ENCODE peak calls at places on chromosomes 7 and 10, in five cellular contexts. One of them, this sample, is unnamed.

GRCh38 chr10:87752571-87752970 is 65.5 kb downstream of the ATAD1 start:
- DNase-seq in trophoblast cell: no peak
- DNase-seq in H9: no peak
- DNase-seq in H1: no peak
- DNase-seq in neuronal stem cell: no peak
- DNase-seq in this sample: peak

GRCh38 chr10:21754410-21755011 is 220.5 kb downstream of the MLLT10 start:
- DNase-seq in neuronal stem cell: no peak
- DNase-seq in H1: no peak
- DNase-seq in H9: no peak
- DNase-seq in trophoblast cell: no peak
- DNase-seq in this sample: peak

GRCh38 chr7:122442929-122443328 is 138.4 kb upstream of the FEZF1 start:
- DNase-seq in H1: no peak
- DNase-seq in trophoblast cell: no peak
- DNase-seq in H9: no peak
- DNase-seq in neuronal stem cell: peak
- DNase-seq in this sample: no peak

GRCh38 chr10:70782401-70783055 is 2.6 kb downstream of the TBATA start:
- DNase-seq in trophoblast cell: no peak
- DNase-seq in neuronal stem cell: no peak
- DNase-seq in H1: no peak
- DNase-seq in H9: no peak
- DNase-seq in this sample: no peak

GRCh38 chr7:104126411-104126841 is 81.4 kb downstream of the ORC5 start:
- DNase-seq in neuronal stem cell: no peak
- DNase-seq in H9: no peak
- DNase-seq in H1: no peak
- DNase-seq in trophoblast cell: no peak
- DNase-seq in this sample: no peak

GRCh38 chr7:151862606-151863381 is 14.1 kb downstream of the PRKAG2 start:
- DNase-seq in H1: no peak
- DNase-seq in H9: no peak
- DNase-seq in trophoblast cell: no peak
- DNase-seq in neuronal stem cell: no peak
- DNase-seq in this sample: no peak

GRCh38 chr10:114042895-114043531 is 653 bp upstream of the ADRB1 start:
- DNase-seq in neuronal stem cell: no peak
- DNase-seq in trophoblast cell: peak
- DNase-seq in H9: peak
- DNase-seq in H1: no peak
- DNase-seq in this sample: peak

GRCh38 chr10:129689681-129690080 is 222.6 kb downstream of the MGMT start:
- DNase-seq in trophoblast cell: no peak
- DNase-seq in H1: no peak
- DNase-seq in neuronal stem cell: no peak
- DNase-seq in H9: no peak
- DNase-seq in this sample: no peak

GRCh38 chr10:50740351-50740688 is 584 bp downstream of the ASAH2B start:
- DNase-seq in trophoblast cell: peak
- DNase-seq in H9: no peak
- DNase-seq in H1: no peak
- DNase-seq in neuronal stem cell: no peak
- DNase-seq in this sample: peak

GRCh38 chr7:37446371-37446770 is 2.3 kb downstream of the ELMO1 start:
- DNase-seq in H9: no peak
- DNase-seq in trophoblast cell: peak
- DNase-seq in H1: no peak
- DNase-seq in neuronal stem cell: no peak
- DNase-seq in this sample: no peak

GRCh38 chr7:116736927-116737715 is 65.1 kb downstream of the MET start:
- DNase-seq in H1: no peak
- DNase-seq in neuronal stem cell: no peak
- DNase-seq in trophoblast cell: no peak
- DNase-seq in H9: no peak
- DNase-seq in this sample: peak

GRCh38 chr10:84214612-84215235 is 10.6 kb downstream of the LRIT2 start:
- DNase-seq in H1: peak
- DNase-seq in trophoblast cell: peak
- DNase-seq in neuronal stem cell: no peak
- DNase-seq in H9: peak
- DNase-seq in this sample: no peak

GRCh38 chr7:86964973-86965726 is 94.3 kb downstream of the ELAPOR2 start:
- DNase-seq in H9: no peak
- DNase-seq in neuronal stem cell: no peak
- DNase-seq in trophoblast cell: no peak
- DNase-seq in H1: no peak
- DNase-seq in this sample: no peak

GRCh38 chr7:116249969-116250553 is 39.7 kb downstream of the TES start:
- DNase-seq in H9: peak
- DNase-seq in H1: no peak
- DNase-seq in neuronal stem cell: no peak
- DNase-seq in trophoblast cell: peak
- DNase-seq in this sample: peak

GRCh38 chr7:123958186-123958703 is 33.2 kb downstream of the SPAM1 start:
- DNase-seq in H9: no peak
- DNase-seq in trophoblast cell: no peak
- DNase-seq in H1: no peak
- DNase-seq in neuronal stem cell: no peak
- DNase-seq in this sample: no peak

GRCh38 chr10:130834573-130834972 is 476.9 kb downstream of the TCERG1L start:
- DNase-seq in H1: no peak
- DNase-seq in H9: no peak
- DNase-seq in trophoblast cell: no peak
- DNase-seq in neuronal stem cell: no peak
- DNase-seq in this sample: no peak

GRCh38 chr7:12239821-12240220 is 28.7 kb downstream of the TMEM106B start:
- DNase-seq in neuronal stem cell: no peak
- DNase-seq in trophoblast cell: no peak
- DNase-seq in H1: no peak
- DNase-seq in H9: no peak
- DNase-seq in this sample: no peak

GRCh38 chr7:53596230-53596629 is 560.8 kb downstream of the POM121L12 start:
- DNase-seq in trophoblast cell: peak
- DNase-seq in H9: peak
- DNase-seq in H1: no peak
- DNase-seq in neuronal stem cell: no peak
- DNase-seq in this sample: peak

GRCh38 chr10:93421426-93421825 is 60.7 kb downstream of the MYOF start:
- DNase-seq in H9: peak
- DNase-seq in H1: no peak
- DNase-seq in trophoblast cell: no peak
- DNase-seq in neuronal stem cell: no peak
- DNase-seq in this sample: no peak

GRCh38 chr10:58266826-58267712 is 625 bp downstream of the IPMK start:
- DNase-seq in neuronal stem cell: peak
- DNase-seq in H1: no peak
- DNase-seq in trophoblast cell: peak
- DNase-seq in H9: peak
- DNase-seq in this sample: peak

DNA sequence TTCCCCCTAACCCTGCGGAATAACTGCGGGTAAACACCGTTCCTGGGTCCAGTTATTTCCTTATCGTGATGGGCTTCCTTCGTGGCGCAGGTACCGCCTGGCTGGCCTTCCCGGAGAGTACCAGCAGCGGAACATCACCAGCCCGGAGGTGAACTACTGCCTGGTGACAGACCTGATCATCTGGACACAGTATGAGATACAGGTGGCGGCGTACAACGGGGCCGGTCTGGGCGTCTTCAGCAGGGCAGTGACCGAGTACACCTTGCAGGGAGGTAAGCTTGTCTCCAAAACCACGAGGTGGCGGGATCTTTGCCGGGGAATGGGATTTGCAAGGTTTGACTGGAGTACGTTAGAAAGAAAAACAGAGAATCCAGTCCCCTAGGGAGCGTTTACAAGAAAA is 665.0 kb upstream of the FOXK1 start:
- DNase-seq in H1: no peak
- DNase-seq in trophoblast cell: no peak
- DNase-seq in H9: no peak
- DNase-seq in neuronal stem cell: no peak
- DNase-seq in this sample: no peak
- H2BK12ac ChIP-seq in H1: no peak
- H2BK12ac ChIP-seq in trophoblast cell: no peak
- H2BK12ac ChIP-seq in H9: no peak
- H2BK12ac ChIP-seq in neuronal stem cell: no peak
- H2BK12ac ChIP-seq in this sample: no peak

DNA sequence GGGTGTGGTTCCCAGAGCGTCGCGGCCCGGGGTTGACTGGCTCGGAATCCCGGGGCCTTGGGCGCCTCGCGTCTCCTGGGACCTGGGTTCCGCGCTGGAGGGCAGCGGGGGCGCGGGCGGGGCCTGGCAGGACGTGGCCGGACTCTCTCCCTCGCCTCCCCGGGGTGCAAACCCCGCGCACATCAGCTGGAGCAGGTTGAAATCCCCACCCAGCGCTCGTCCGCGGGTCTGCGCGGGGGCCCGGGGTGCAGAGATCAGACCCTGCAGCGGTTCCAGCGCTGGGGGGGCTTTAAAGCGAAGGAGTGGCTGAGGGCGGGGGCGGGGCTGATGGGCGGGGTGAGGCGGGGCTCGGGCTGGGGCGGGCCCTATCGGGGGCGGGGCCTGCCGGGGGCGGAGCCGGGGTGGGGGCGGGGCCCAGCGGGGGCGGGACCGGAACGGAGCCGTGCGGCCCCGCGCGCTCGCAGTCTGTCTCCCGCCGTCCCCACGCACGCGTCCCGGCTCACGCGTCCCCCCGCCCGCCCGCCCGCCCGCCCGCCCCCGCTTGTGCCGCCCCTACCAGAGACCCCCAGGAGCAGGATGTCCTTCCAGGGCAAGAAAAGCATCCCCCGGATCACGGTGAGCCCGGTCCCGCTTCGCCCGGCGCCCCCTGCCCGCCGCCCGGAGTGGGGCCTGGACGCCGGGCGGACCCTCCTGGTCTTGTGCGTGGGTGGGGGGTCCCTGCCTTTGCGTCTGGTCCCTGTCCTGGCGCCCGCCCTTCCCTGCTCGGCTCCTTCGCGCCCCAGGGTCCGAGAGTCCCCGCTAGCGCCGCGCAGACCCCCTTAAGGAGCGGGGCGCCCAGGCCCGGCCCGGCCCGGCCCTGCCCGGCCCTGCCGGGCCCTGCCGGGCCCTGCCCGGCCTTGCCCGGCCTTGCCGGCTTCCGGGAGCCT is at the start of gene DPYSL4:
- DNase-seq in trophoblast cell: no peak
- DNase-seq in neuronal stem cell: no peak
- DNase-seq in H1: no peak
- DNase-seq in H9: no peak
- DNase-seq in this sample: no peak
- H3K9ac ChIP-seq in trophoblast cell: no peak
- H3K9ac ChIP-seq in neuronal stem cell: peak
- H3K9ac ChIP-seq in H1: peak
- H3K9ac ChIP-seq in H9: no peak
- H3K9ac ChIP-seq in this sample: peak

DNA sequence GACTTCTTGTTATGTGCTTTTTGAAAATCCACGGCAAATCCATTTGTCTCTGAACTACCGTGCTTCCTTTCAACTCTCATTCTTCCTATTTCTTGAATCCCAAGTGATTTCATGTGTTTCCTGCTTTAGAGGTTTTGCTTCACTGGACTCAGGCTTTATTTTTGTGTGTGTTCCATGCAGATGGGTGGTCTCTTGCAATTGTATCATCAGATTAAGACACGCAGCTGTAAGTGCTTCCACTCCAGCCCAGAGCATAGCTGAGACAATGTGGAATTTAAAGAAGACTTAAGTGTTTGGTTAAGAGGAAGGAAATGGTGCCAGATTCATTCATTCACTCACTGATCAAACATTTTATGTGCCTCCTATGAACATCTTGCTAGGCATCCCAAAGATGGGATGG is 46.3 kb upstream of the LRRC17 start:
- DNase-seq in H1: no peak
- DNase-seq in neuronal stem cell: no peak
- DNase-seq in trophoblast cell: no peak
- DNase-seq in H9: no peak
- DNase-seq in this sample: peak
- H3K23ac ChIP-seq in H1: no peak
- H3K23ac ChIP-seq in neuronal stem cell: no peak
- H3K23ac ChIP-seq in trophoblast cell: no peak
- H3K23ac ChIP-seq in H9: no peak
- H3K23ac ChIP-seq in this sample: no peak

GRCh38 chr7:100949227-100949930 is at the start of gene MUC3A:
- DNase-seq in trophoblast cell: no peak
- DNase-seq in H1: no peak
- DNase-seq in H9: peak
- DNase-seq in neuronal stem cell: no peak
- DNase-seq in this sample: no peak

GRCh38 chr7:100949931-100950443 is 653 bp downstream of the MUC3A start:
- DNase-seq in H9: peak
- DNase-seq in trophoblast cell: no peak
- DNase-seq in neuronal stem cell: no peak
- DNase-seq in H1: no peak
- DNase-seq in this sample: no peak

GRCh38 chr7:100952641-100953040 is 3.3 kb downstream of the MUC3A start:
- DNase-seq in H9: no peak
- DNase-seq in H1: no peak
- DNase-seq in neuronal stem cell: no peak
- DNase-seq in trophoblast cell: no peak
- DNase-seq in this sample: no peak

GRCh38 chr7:100951888-100952560 is 2.7 kb downstream of the MUC3A start:
- DNase-seq in trophoblast cell: peak
- DNase-seq in H9: peak
- DNase-seq in H1: no peak
- DNase-seq in neuronal stem cell: no peak
- DNase-seq in this sample: no peak

DNA sequence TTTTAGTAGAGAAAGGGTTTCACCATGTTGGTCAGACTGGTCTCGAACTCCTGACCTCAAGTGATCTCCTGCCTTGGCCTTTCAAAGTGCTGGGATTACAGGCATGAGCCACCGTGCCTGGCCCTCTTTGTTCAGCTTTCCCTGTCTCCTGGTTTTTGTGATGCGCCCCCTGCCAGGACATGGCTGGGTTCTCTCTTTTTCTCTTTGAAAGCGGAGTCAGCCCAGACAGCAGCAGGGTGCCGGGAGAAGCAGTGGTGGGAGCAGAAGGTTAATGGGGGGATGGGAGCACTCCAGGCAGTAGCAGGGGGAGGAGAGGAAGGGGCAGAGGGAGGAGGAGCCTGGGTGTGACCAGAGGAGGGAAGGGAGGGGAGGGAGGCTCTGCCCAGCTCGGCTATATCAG is 1.8 kb downstream of the MUC3A start:
- DNase-seq in H1: peak
- DNase-seq in H9: peak
- DNase-seq in trophoblast cell: no peak
- DNase-seq in neuronal stem cell: no peak
- DNase-seq in this sample: no peak
- H2BK12ac ChIP-seq in H1: peak
- H2BK12ac ChIP-seq in H9: no peak
- H2BK12ac ChIP-seq in trophoblast cell: no peak
- H2BK12ac ChIP-seq in neuronal stem cell: no peak
- H2BK12ac ChIP-seq in this sample: no peak

GRCh38 chr10:95177429-95177828 is 16.6 kb upstream of the ACSM6 start:
- DNase-seq in trophoblast cell: no peak
- DNase-seq in neuronal stem cell: no peak
- DNase-seq in H9: no peak
- DNase-seq in H1: no peak
- DNase-seq in this sample: no peak
- H3K9ac ChIP-seq in trophoblast cell: no peak
- H3K9ac ChIP-seq in neuronal stem cell: no peak
- H3K9ac ChIP-seq in H9: no peak
- H3K9ac ChIP-seq in H1: no peak
- H3K9ac ChIP-seq in this sample: no peak

GRCh38 chr7:99559276-99559915 is 954 bp downstream of the ZNF655 start:
- DNase-seq in neuronal stem cell: no peak
- DNase-seq in trophoblast cell: peak
- DNase-seq in H1: no peak
- DNase-seq in H9: no peak
- DNase-seq in this sample: peak
- H3K23ac ChIP-seq in neuronal stem cell: no peak
- H3K23ac ChIP-seq in trophoblast cell: no peak
- H3K23ac ChIP-seq in H1: no peak
- H3K23ac ChIP-seq in H9: no peak
- H3K23ac ChIP-seq in this sample: no peak

This sample was measured in mesenchymal stem cell.